ENCODE peak calls at places on chromosomes 7 and 10, in four cellular contexts. S is IMR-90, Z is spleen, D is transverse colon. L is an unnamed sample. For H3K4me1, the result is how much of the 10 kb centered on the place peaks cover.

GRCh38 chr10:3776796-3777571 is 8.0 kb downstream of the KLF6 start:
- DNase-seq in S (peak), Z (no peak), D (peak), L (peak)

GRCh38 chr10:36840793-36841192 is 284.6 kb upstream of the ANKRD30A start:
- DNase-seq in S (no peak), Z (no peak), D (no peak), L (no peak)

GRCh38 chr10:69836728-69837025 is 35.0 kb downstream of the COL13A1 start:
- DNase-seq in S (no peak), Z (no peak), D (no peak), L (no peak)

GRCh38 chr10:76301950-76302349 is 870.5 kb downstream of the LRMDA start:
- DNase-seq in S (no peak), Z (no peak), D (no peak), L (no peak)

GRCh38 chr7:157429001-157429679 is 92.3 kb downstream of the DNAJB6 start:
- DNase-seq in S (no peak), Z (peak), D (no peak), L (no peak)

GRCh38 chr10:132204078-132204780 is 17.5 kb downstream of the DPYSL4 start:
- DNase-seq in S (no peak), Z (peak), D (no peak), L (no peak)

GRCh38 chr10:8369666-8370065 is 315.2 kb downstream of the GATA3 start:
- DNase-seq in S (peak), Z (no peak), D (no peak), L (no peak)

GRCh38 chr10:116849271-116850057 is at the start of gene ENO4:
- DNase-seq in S (peak), Z (peak), D (peak), L (no peak)

GRCh38 chr7:74256446-74257408 is 2.5 kb upstream of the RFC2 start:
- DNase-seq in S (peak), Z (no peak), D (no peak), L (no peak)

GRCh38 chr10:122521011-122521410 is 39.5 kb upstream of the DMBT1 start:
- DNase-seq in S (no peak), Z (no peak), D (no peak), L (no peak)

GRCh38 chr7:35185908-35186731 is 67.8 kb downstream of the TBX20 start:
- DNase-seq in S (peak), Z (peak), D (no peak), L (no peak)

GRCh38 chr7:22654836-22655235 is 72.2 kb upstream of the IL6 start:
- DNase-seq in S (peak), Z (no peak), D (no peak), L (no peak)

GRCh38 chr10:29712108-29712507 is 77.3 kb upstream of the SVIL start:
- DNase-seq in S (peak), Z (no peak), D (no peak), L (no peak)

GRCh38 chr10:119562097-119562496 is 19.6 kb upstream of the RGS10 start:
- DNase-seq in S (no peak), Z (no peak), D (no peak), L (no peak)

GRCh38 chr7:130902755-130903357 is 168.8 kb upstream of the KLF14 start:
- DNase-seq in S (peak), Z (no peak), D (no peak), L (no peak)
- H3K4me1 ChIP-seq in S (under half), Z (under half), D (half or more), L (under half)

GRCh38 chr7:151057989-151058765 is 480 bp upstream of the CDK5 start:
- DNase-seq in S (peak), Z (peak), D (peak), L (peak)

GRCh38 chr7:151060416-151061234 is 1.2 kb downstream of the SLC4A2 start:
- DNase-seq in S (no peak), Z (no peak), D (peak), L (no peak)

GRCh38 chr7:151060113-151060415 is 675 bp downstream of the SLC4A2 start:
- DNase-seq in S (no peak), Z (no peak), D (no peak), L (no peak)

GRCh38 chr7:151058766-151059361 is 525 bp upstream of the SLC4A2 start:
- DNase-seq in S (no peak), Z (peak), D (no peak), L (no peak)

GRCh38 chr7:151059362-151060112 is at the start of gene SLC4A2:
- DNase-seq in S (peak), Z (peak), D (peak), L (peak)
- TF ChIP-seq CTCF in S (peak), Z (peak), D (peak), L (peak)

GRCh38 chr10:30931094-30931493 is 100.6 kb downstream of the ZNF438 start:
- DNase-seq in S (no peak), Z (no peak), D (no peak), L (no peak)

GRCh38 chr10:30929901-30930520 is 101.7 kb downstream of the ZNF438 start:
- DNase-seq in S (no peak), Z (peak), D (no peak), L (no peak)

GRCh38 chr10:30928742-30929141 is 102.9 kb downstream of the ZNF438 start:
- DNase-seq in S (no peak), Z (no peak), D (no peak), L (no peak)
- H3K4me3 ChIP-seq in S (no peak), Z (no peak), D (no peak), L (peak)

DNA sequence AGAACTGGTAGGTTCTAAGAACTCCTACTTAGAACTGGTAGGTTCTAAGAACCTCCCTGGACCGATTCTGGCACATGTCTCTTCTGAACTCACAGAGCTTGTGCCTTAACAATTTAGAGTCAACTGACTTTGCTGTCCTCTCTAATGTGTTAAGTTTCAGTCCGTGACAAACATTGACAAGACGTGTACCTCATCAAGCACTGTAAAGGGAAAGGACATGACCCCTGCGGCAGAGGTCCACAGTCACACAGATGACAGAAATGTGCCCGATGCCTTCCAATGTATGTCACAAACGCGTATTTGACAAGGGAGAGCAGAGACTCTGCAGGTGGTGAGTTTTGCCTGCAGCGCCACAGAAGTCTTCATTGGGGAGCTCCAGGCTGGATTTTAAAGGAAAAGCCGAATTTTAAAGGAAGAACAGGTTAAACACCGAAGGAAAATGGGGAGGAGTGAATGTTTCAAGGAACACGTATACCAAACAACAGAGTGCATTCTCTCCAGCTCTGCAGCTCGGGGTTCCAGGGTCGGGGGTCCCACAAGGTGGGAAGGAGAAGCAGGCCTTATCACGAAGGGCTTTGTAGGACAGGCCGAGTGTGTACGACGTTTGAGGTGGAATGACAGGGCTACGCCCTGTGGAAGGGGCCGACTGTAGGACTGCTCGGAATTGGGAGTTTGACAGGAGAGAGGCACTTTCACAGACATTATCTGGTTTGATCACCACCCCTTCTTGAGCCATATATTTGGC is 161.2 kb upstream of the KLF14 start:
- DNase-seq in S (no peak), Z (no peak), D (no peak), L (no peak)
- H3K4me1 ChIP-seq in S (half or more), Z (under half), D (under half), L (under half)

DNA sequence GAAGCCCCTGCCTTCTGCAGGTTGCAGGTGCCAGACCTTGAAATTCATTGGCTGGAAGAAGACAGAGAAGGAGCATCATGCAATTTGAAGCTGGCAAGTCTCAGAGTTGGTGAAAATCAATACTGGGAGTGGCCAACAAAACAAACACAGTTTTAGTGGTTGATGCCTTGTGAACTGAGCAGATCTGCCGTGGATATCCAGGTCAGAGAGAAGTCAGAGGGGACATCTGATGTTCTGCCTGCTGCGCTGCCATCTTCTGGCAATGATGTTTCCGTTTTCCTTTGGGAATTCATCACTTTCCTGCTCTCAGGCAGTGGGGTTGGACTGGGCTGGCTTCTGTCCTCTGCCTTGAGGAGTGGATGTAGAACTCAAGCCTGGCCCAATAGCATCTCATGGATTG is 132.0 kb downstream of the RPS24 start:
- DNase-seq in S (no peak), Z (no peak), D (no peak), L (no peak)
- TF ChIP-seq CTCF in S (peak), Z (no peak), D (no peak), L (no peak)

DNA sequence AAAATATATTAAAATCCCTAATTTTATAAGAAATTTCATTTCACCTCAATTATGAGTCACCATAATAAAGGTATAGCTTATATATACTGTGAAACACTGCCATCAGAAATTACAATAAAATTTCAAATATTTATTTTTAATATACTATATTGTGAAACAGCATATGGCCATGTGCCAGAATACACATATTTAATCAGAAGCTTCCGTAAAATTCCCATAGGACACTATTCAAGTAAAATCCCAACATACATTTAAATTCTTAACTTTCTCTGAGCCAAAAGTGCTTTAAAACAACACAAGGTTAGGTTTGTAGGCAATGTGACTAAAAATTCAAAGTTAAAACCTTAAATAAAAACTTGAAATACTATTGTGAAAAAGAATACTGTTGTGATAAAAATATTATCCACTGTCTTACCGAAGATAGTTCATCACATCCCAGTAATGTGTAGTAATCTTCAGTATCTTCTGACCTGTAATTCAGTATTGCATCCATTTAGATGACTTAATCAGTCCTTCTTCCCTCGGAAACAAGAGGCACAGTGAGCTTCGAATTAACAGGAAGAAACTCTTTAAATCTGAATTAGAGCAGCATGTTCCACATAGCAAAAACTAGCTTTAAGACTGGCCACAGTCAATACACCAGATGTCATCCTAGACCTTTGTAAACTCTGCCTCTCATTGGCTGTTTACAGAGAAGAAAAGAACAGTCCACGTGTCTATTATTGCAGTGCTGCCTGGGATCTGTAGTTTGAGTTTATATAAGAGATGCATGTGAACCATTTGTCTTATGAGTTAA is at the start of gene DNAJC12:
- DNase-seq in S (peak), Z (no peak), D (no peak), L (no peak)
- H3K4me3 ChIP-seq in S (peak), Z (peak), D (peak), L (no peak)

DNA sequence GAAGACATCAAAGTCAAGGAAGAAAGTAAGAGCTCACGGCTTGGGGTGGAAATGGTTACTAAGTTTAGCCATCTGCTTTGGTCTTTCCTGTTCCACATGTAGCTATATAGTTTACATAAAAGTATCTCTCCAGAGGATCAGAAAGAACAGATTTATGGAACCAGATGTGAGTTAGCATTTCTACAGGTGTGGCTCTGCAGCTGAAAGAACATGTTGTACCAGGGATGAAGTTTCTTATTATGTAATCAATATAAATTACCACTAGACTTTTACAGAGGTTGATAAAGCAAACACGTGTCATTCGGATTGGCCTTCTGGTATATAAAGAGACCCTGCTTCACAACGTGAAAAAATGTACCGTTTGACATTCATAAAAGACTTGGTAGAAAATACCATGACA is 20.0 kb downstream of the CALD1 start:
- DNase-seq in S (no peak), Z (no peak), D (no peak), L (no peak)
- H3K4me1 ChIP-seq in S (under half), Z (under half), D (under half), L (under half)

DNA sequence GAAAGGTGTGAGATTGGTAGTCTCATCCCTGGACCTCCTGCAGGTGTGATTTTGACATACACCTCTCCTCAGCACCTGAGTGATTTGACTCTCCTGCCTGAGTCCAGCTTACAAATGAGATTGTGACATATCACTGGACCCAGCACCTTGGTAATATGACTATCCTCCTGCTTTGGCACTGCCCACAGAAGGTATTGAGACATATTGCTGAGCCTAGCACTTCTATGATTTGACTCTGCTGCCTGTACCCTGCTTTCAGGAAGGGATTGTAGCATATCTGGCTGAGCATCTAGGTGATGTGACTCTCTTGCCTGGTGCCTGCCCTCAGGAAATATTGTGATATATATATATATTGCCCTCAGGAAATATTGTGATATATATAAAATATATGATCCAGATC is 43.5 kb upstream of the ZNF680 start:
- DNase-seq in S (no peak), Z (no peak), D (no peak), L (no peak)
- TF ChIP-seq CTCF in S (no peak), Z (no peak), D (no peak), L (no peak)

L was measured in CD8-positive, alpha-beta T cell.